ENCODE peak calls at places on chromosomes 6 and 20, in five cellular contexts. M is brain microvascular endothelial cell, U is GM19239, N is NCI-H460, J is ACHN. W is an unnamed sample.

GRCh38 chr6:166849762-166850181 is 106.6 kb downstream of the RNASET2 start:
- DNase-seq in M (peak; percentile 2), U (no peak), N (no peak), J (no peak), W (no peak)

GRCh38 chr20:52978851-52979250 is 6.7 kb downstream of the TSHZ2 start:
- DNase-seq in M (no peak), U (no peak), N (no peak), J (no peak), W (no peak)

GRCh38 chr6:106799008-106799952 is 169.9 kb downstream of the QRSL1 start:
- DNase-seq in M (no peak), U (peak; percentile 34), N (no peak), J (peak; percentile 88), W (no peak)

GRCh38 chr6:3159805-3160781 is 2.7 kb upstream of the TUBB2A start:
- DNase-seq in M (no peak), U (no peak), N (peak; percentile 68), J (no peak), W (no peak)

GRCh38 chr6:132715204-132715603 is 1.3 kb upstream of the VNN1 start:
- DNase-seq in M (peak; percentile 74), U (no peak), N (peak; percentile 45), J (peak; percentile 72), W (no peak)

GRCh38 chr6:57342148-57342669 is 24.8 kb downstream of the PRIM2 start:
- DNase-seq in M (no peak), U (no peak), N (no peak), J (no peak), W (no peak)

GRCh38 chr6:148525453-148525852 is 182.8 kb downstream of the SASH1 start:
- DNase-seq in M (peak; percentile 95), U (no peak), N (no peak), J (peak; percentile 50), W (no peak)

GRCh38 chr20:32752458-32753250 is 9.4 kb upstream of the COMMD7 start:
- DNase-seq in M (peak; percentile 52), U (no peak), N (no peak), J (peak; percentile 60), W (no peak)

GRCh38 chr20:40811004-40811403 is 122.0 kb upstream of the MAFB start:
- DNase-seq in M (no peak), U (no peak), N (no peak), J (no peak), W (no peak)

GRCh38 chr6:116126032-116126431 is at the start of gene COL10A1:
- DNase-seq in M (no peak), U (no peak), N (no peak), J (no peak), W (no peak)

GRCh38 chr6:136318676-136319075 is 29.0 kb upstream of the BCLAF1 start:
- DNase-seq in M (no peak), U (no peak), N (no peak), J (no peak), W (no peak)

GRCh38 chr6:39088331-39088730 is 26.7 kb downstream of the SAYSD1 start:
- DNase-seq in M (peak; percentile 59), U (no peak), N (peak; percentile 5), J (peak; percentile 48), W (no peak)

GRCh38 chr6:91720323-91720722 is 1133.5 kb upstream of the MAP3K7 start:
- DNase-seq in M (no peak), U (no peak), N (no peak), J (no peak), W (no peak)

GRCh38 chr6:142744836-142745235 is 200.1 kb downstream of the HIVEP2 start:
- DNase-seq in M (peak; percentile 29), U (no peak), N (no peak), J (no peak), W (no peak)

GRCh38 chr6:77773157-77773822 is 120.5 kb downstream of the MEI4 start:
- DNase-seq in M (no peak), U (no peak), N (no peak), J (no peak), W (no peak)

GRCh38 chr20:49270177-49270576 is 7.7 kb downstream of the ZNFX1 start:
- DNase-seq in M (no peak), U (no peak), N (no peak), J (no peak), W (no peak)

GRCh38 chr6:76451926-76452709 is 379.7 kb upstream of the IMPG1 start:
- DNase-seq in M (no peak), U (no peak), N (no peak), J (no peak), W (no peak)

GRCh38 chr6:69398729-69399128 is 398.1 kb downstream of the LMBRD1 start:
- DNase-seq in M (no peak), U (no peak), N (no peak), J (no peak), W (no peak)

W was measured in GM10248.